ENCODE peak calls at places on chromosomes 6 and 20, in eight cellular contexts. Q, G, L, K, U, B, C and D are unnamed samples.

GRCh38 chr6:72819609-72820008 is 197.7 kb downstream of the KCNQ5 start:
- DNase-seq in G (no peak), C (no peak), B (no peak), L (no peak), K (no peak), Q (no peak), U (peak), D (no peak)

GRCh38 chr6:148251286-148251685 is 91.4 kb upstream of the SASH1 start:
- DNase-seq in Q (peak), C (peak), U (peak), K (no peak), G (no peak), L (peak), B (no peak), D (no peak)

GRCh38 chr6:35973670-35974222 is 50.7 kb downstream of the SLC26A8 start:
- DNase-seq in L (peak), U (no peak), K (no peak), C (no peak), G (no peak), Q (peak), B (no peak), D (no peak)

GRCh38 chr20:13322621-13323020 is 101.5 kb downstream of the ISM1 start:
- DNase-seq in Q (peak), U (no peak), B (no peak), K (no peak), L (peak), C (no peak), G (no peak), D (no peak)

GRCh38 chr6:146598785-146599405 is at the start of gene ADGB:
- DNase-seq in B (no peak), K (no peak), C (peak), U (peak), Q (peak), L (peak), G (peak), D (peak)

GRCh38 chr6:134138226-134138975 is 86.0 kb upstream of the SLC2A12 start:
- DNase-seq in Q (no peak), U (no peak), C (no peak), B (no peak), G (no peak), K (no peak), L (no peak), D (no peak)

GRCh38 chr20:45835230-45836224 is 1.9 kb downstream of the SNX21 start:
- DNase-seq in U (peak), L (no peak), K (no peak), C (no peak), G (peak), Q (no peak), B (no peak), D (no peak)

GRCh38 chr6:41699063-41699462 is 36.3 kb downstream of the TFEB start:
- DNase-seq in U (no peak), B (no peak), K (no peak), G (peak), L (no peak), C (no peak), Q (peak), D (no peak)

GRCh38 chr6:72911463-72912153 is 289.7 kb downstream of the KCNQ5 start:
- DNase-seq in L (no peak), B (no peak), K (no peak), Q (no peak), C (no peak), G (no peak), U (no peak), D (no peak)

GRCh38 chr6:56756791-56757582 is 114.3 kb upstream of the DST start:
- DNase-seq in U (no peak), B (no peak), K (no peak), Q (no peak), L (no peak), G (no peak), C (no peak), D (no peak)

GRCh38 chr6:134437376-134437775 is 119.5 kb upstream of the SGK1 start:
- DNase-seq in C (no peak), K (no peak), G (no peak), Q (peak), U (no peak), L (no peak), B (no peak), D (no peak)

GRCh38 chr6:144305985-144306384 is 20.9 kb downstream of the UTRN start:
- DNase-seq in Q (peak), G (no peak), L (no peak), K (no peak), B (no peak), U (no peak), C (no peak), D (no peak)

GRCh38 chr6:12288844-12289654 is 1.1 kb upstream of the EDN1 start:
- DNase-seq in B (peak), G (no peak), C (no peak), L (peak), K (peak), Q (peak), U (peak), D (peak)

GRCh38 chr6:106823732-106824351 is 150.7 kb downstream of the CD24 start:
- DNase-seq in U (no peak), B (no peak), L (peak), G (no peak), C (no peak), Q (no peak), K (no peak), D (no peak)

GRCh38 chr20:1632228-1632577 is 12.4 kb upstream of the SIRPB1 start:
- DNase-seq in U (no peak), K (no peak), L (no peak), Q (peak), C (no peak), G (no peak), B (no peak), D (no peak)

GRCh38 chr6:21109421-21110178 is 484.0 kb upstream of the SOX4 start:
- DNase-seq in G (no peak), U (peak), Q (peak), B (no peak), K (peak), L (no peak), C (no peak), D (no peak)

GRCh38 chr6:22250486-22250885 is 46.4 kb downstream of the PRL start:
- DNase-seq in G (no peak), Q (no peak), K (no peak), B (no peak), U (no peak), C (no peak), L (peak), D (no peak)

GRCh38 chr6:30071081-30071818 is 4.3 kb downstream of the PPP1R11 start:
- DNase-seq in K (no peak), L (no peak), Q (no peak), C (no peak), G (peak), B (no peak), U (no peak), D (no peak)

GRCh38 chr6:83311231-83311630 is 118.1 kb downstream of the RWDD2A start:
- DNase-seq in K (no peak), G (no peak), Q (no peak), L (no peak), C (no peak), U (no peak), B (no peak), D (no peak)

GRCh38 chr6:46410330-46410953 is 80.8 kb downstream of the RCAN2 start:
- DNase-seq in L (peak), Q (peak), U (peak), G (peak), K (peak), B (no peak), C (no peak), D (no peak)

GRCh38 chr6:16602035-16602434 is 159.2 kb downstream of the ATXN1 start:
- DNase-seq in B (no peak), Q (peak), L (no peak), G (no peak), C (no peak), K (no peak), U (no peak), D (no peak)

GRCh38 chr20:41475507-41475906 is 108.9 kb upstream of the EMILIN3 start:
- DNase-seq in K (no peak), L (no peak), Q (no peak), G (no peak), U (no peak), B (no peak), C (no peak), D (no peak)

GRCh38 chr6:13281630-13282156 is 46.6 kb downstream of the TBC1D7 start:
- DNase-seq in C (no peak), L (no peak), B (no peak), U (no peak), K (no peak), G (no peak), Q (no peak), D (no peak)

GRCh38 chr20:17684077-17684888 is 2.2 kb upstream of the RRBP1 start:
- DNase-seq in U (no peak), G (no peak), B (no peak), K (no peak), Q (no peak), C (no peak), L (peak), D (no peak)

GRCh38 chr20:51360451-51361230 is 181.9 kb downstream of the NFATC2 start:
- DNase-seq in L (no peak), G (no peak), Q (no peak), C (peak), B (no peak), U (peak), K (peak), D (no peak)

DNA sequence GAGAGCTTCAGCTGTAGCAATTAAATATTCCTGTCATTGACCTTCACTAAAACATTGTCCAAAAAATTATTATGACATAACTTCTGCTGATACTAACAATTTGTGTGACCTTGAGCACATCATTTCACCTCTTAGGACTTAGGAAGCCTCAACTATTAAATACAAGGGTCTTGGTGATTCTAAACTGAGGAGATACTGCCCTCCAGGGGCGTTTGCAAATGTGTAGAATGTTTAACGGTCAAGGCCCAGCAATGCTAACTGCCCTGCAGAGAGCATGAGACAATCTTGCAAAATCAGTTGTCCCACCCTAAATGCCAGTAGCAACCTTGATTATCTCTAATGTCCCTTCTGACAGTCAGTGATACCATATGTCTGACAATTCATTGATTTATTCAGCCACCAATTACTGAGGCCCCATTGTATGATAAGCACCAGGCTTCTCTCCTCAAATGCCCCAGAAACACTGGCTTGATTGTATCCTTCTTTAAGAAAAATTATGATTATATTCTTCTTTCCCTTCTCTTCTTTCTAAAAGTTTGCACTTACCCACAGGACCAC is 284.1 kb upstream of the PLN start:
- DNase-seq in K (no peak), B (no peak), Q (peak), L (peak), G (no peak), C (no peak), U (peak), D (peak)
- TF ChIP-seq CTCF in K (peak), B (no peak), Q (peak), L (no peak), G (peak), C (peak), U (no peak), D (peak)

GRCh38 chr6:53986721-53987526 is 124.3 kb upstream of the MLIP start:
- DNase-seq in K (no peak), Q (no peak), L (no peak), U (no peak), C (no peak), G (no peak), B (no peak), D (no peak)
- TF ChIP-seq CTCF in K (no peak), Q (no peak), L (no peak), U (no peak), C (no peak), G (no peak), B (no peak), D (no peak)

DNA sequence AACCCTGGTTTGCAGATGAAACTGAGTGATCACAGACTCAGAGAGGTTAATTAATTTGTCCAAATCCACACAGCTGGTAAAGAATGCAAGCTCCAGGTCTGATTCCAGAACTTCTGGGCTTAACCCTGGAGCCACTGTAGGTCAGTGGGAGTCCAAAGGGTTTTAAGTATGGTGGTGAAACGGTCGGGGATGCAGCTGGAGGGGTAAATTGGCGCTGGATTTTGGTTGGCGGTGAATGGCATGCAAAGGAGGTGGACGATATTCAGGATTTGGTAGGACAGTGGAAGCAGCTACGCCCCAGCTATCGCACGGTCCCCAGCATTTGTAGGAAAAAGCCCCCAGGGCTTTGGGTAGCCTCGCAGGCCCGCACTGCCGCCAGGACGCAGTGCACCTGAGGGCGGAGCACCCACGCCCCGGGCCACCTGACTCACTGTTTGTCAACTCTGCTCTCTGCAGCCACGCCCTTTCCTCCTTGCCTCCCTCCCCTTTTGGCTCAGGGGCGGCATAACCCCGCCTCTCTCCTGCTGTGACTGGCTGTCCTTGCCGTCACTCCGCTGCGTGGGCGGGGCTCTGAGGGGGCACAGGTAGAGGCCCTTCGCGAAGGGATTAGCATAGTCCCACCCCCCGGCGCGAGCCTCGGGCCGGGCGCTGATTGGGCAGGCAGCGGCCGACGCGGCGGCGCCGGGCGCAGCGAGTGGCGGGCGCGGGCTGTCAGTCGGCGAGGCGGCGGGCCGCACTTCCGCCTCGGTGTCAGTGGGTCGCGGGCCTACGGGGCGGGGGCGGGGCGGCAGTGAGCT is at the start of gene OSBPL2:
- DNase-seq in L (peak), Q (peak), C (peak), B (peak), K (peak), U (peak), G (peak), D (peak)
- TF ChIP-seq CTCF in L (no peak), Q (no peak), C (no peak), B (no peak), K (no peak), U (no peak), G (no peak), D (no peak)

DNA sequence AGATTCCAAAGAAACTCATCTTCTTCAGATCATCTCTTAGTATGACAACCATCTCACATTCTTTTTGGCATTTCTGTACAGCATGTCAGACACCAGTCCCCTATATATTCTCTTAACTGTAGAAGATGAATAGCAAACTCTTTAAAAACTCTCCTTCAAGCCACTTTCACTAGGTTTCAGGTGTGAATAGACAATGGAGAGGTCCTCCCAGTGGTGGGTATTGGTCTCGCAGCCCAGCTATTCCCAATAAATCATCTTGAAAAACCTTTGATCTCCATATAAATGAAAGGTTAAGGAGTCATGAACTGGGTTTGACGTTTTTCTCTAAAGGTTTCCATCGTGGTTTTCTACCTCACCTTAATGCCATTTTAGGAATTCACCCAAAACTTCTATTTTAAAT is 180.0 kb downstream of the GJA1 start:
- DNase-seq in C (no peak), U (no peak), K (no peak), B (no peak), L (peak), G (no peak), Q (no peak), D (no peak)
- TF ChIP-seq CTCF in C (peak), U (no peak), K (no peak), B (no peak), L (peak), G (no peak), Q (no peak), D (peak)

GRCh38 chr6:131205891-131206290 is 70.6 kb downstream of the AKAP7 start:
- DNase-seq in K (no peak), Q (no peak), L (no peak), G (no peak), U (no peak), B (no peak), C (no peak), D (no peak)
- TF ChIP-seq CTCF in K (no peak), Q (no peak), L (no peak), G (no peak), U (no peak), B (no peak), C (no peak), D (no peak)

GRCh38 chr20:16573011-16573965 is at the start of gene KIF16B:
- DNase-seq in B (peak), G (peak), K (peak), Q (peak), U (peak), L (peak), C (no peak), D (peak)
- TF ChIP-seq CTCF in B (no peak), G (no peak), K (no peak), Q (no peak), U (peak), L (no peak), C (no peak), D (peak)